ENCODE peak calls at places on chromosome 9, in eight cellular contexts. T is fibroblast of pulmonary artery, C is HFF-Myc, U is left lung, R is epithelial cell of esophagus, Z is GM12865, I is nephron progenitor cell, Y is CD14-positive monocyte. G is an unnamed sample.

GRCh38 chr9:16048129-16048528 is 495.3 kb downstream of the CCDC171 start:
- DNase-seq in C (no peak), R (no peak), Z (no peak), T (no peak), I (no peak), Y (no peak), U (no peak), G (no peak)

GRCh38 chr9:92807757-92808725 is 43.4 kb upstream of the BICD2 start:
- DNase-seq in R (no peak), U (no peak), T (no peak), Y (no peak), C (no peak), Z (no peak), I (peak), G (peak)

GRCh38 chr9:124960409-124960752 is 19.5 kb upstream of the GOLGA1 start:
- DNase-seq in R (peak), I (no peak), Y (no peak), T (peak), U (no peak), C (no peak), Z (no peak), G (no peak)

GRCh38 chr9:77933976-77934375 is 97.6 kb downstream of the GNAQ start:
- DNase-seq in C (no peak), R (no peak), T (no peak), Z (no peak), I (no peak), Y (no peak), U (no peak), G (no peak)

GRCh38 chr9:19641046-19641445 is 147.8 kb downstream of the SLC24A2 start:
- DNase-seq in C (no peak), Y (no peak), Z (peak), I (no peak), T (peak), R (no peak), U (no peak), G (no peak)

GRCh38 chr9:76691761-76692313 is 72.4 kb upstream of the PCA3 start:
- DNase-seq in Y (no peak), U (no peak), Z (no peak), I (peak), R (no peak), C (no peak), T (peak), G (peak)

GRCh38 chr9:113957778-113958430 is 81.8 kb downstream of the ZNF618 start:
- DNase-seq in U (no peak), I (no peak), Y (no peak), T (peak), C (peak), Z (no peak), R (peak), G (no peak)

GRCh38 chr9:123517512-123517911 is 161.5 kb downstream of the CRB2 start:
- DNase-seq in I (no peak), Y (no peak), Z (no peak), U (no peak), R (no peak), T (no peak), C (no peak), G (no peak)

GRCh38 chr9:114216081-114216480 is 60.7 kb downstream of the COL27A1 start:
- DNase-seq in U (no peak), R (no peak), I (no peak), Y (no peak), T (peak), Z (no peak), C (peak), G (no peak)

GRCh38 chr9:71819115-71819739 is 50.9 kb upstream of the CEMIP2 start:
- DNase-seq in R (peak), C (no peak), Z (peak), I (peak), T (peak), U (no peak), Y (no peak), G (peak)

GRCh38 chr9:77846957-77847574 is 184.5 kb downstream of the GNAQ start:
- DNase-seq in I (no peak), T (peak), Y (no peak), R (peak), C (no peak), Z (no peak), U (no peak), G (no peak)

GRCh38 chr9:111605041-111605559 is 5.7 kb upstream of the PTGR1 start:
- DNase-seq in U (no peak), R (no peak), I (no peak), Y (no peak), C (no peak), T (no peak), Z (no peak), G (no peak)

GRCh38 chr9:98810106-98810840 is 2.8 kb downstream of the GALNT12 start:
- DNase-seq in C (no peak), Z (no peak), Y (no peak), I (no peak), U (no peak), R (peak), T (no peak), G (no peak)

GRCh38 chr9:72052122-72052521 is 8.3 kb downstream of the C9orf57 start:
- DNase-seq in I (no peak), Y (no peak), R (no peak), Z (no peak), T (no peak), U (no peak), C (no peak), G (no peak)

GRCh38 chr9:444528-444927 is 229.9 kb downstream of the DOCK8 start:
- DNase-seq in U (no peak), T (no peak), R (peak), C (no peak), Z (no peak), I (no peak), Y (no peak), G (no peak)

GRCh38 chr9:20611751-20612287 is 10.5 kb downstream of the MLLT3 start:
- DNase-seq in Z (peak), T (peak), I (no peak), C (no peak), U (no peak), R (peak), Y (no peak), G (no peak)

GRCh38 chr9:693460-694390 is 147.8 kb upstream of the DMRT1 start:
- DNase-seq in C (no peak), I (no peak), T (peak), U (no peak), R (no peak), Z (no peak), Y (no peak), G (no peak)

GRCh38 chr9:93422987-93423386 is 28.5 kb upstream of the FAM120A start:
- DNase-seq in C (no peak), I (no peak), R (no peak), Z (no peak), U (no peak), T (no peak), Y (no peak), G (no peak)

GRCh38 chr9:133516961-133517350 is 7.8 kb downstream of the MYMK start:
- DNase-seq in I (no peak), Y (no peak), R (no peak), T (no peak), Z (no peak), C (no peak), U (no peak), G (no peak)

GRCh38 chr9:99049641-99050040 is 55.3 kb upstream of the TGFBR1 start:
- DNase-seq in Y (no peak), U (no peak), R (no peak), T (no peak), Z (no peak), I (no peak), C (no peak), G (no peak)

GRCh38 chr9:123927625-123928308 is 2.2 kb downstream of the DENND1A start:
- DNase-seq in I (no peak), R (peak), U (no peak), Y (no peak), C (no peak), T (peak), Z (peak), G (no peak)

GRCh38 chr9:106405871-106406435 is 457.0 kb upstream of the ZNF462 start:
- DNase-seq in Y (no peak), U (no peak), Z (no peak), R (peak), I (no peak), T (no peak), C (no peak), G (no peak)

GRCh38 chr9:104769655-104770054 is 5.7 kb downstream of the NIPSNAP3B start:
- DNase-seq in T (no peak), R (no peak), Y (no peak), U (no peak), C (no peak), Z (no peak), I (no peak), G (no peak)

GRCh38 chr9:104767507-104767906 is 3.6 kb downstream of the NIPSNAP3B start:
- DNase-seq in T (no peak), Y (no peak), R (no peak), I (no peak), U (no peak), C (no peak), Z (no peak), G (no peak)

GRCh38 chr9:104765138-104765537 is 1.2 kb downstream of the NIPSNAP3B start:
- DNase-seq in T (no peak), Y (no peak), C (no peak), I (no peak), U (no peak), Z (peak), R (no peak), G (no peak)

GRCh38 chr9:104766025-104766424 is 2.1 kb downstream of the NIPSNAP3B start:
- DNase-seq in R (no peak), Y (no peak), Z (no peak), U (no peak), T (no peak), C (no peak), I (no peak), G (no peak)
- TF ChIP-seq CTCF in R (no peak), Y (no peak), Z (no peak), U (no peak), T (no peak), C (no peak), I (no peak), G (no peak)

DNA sequence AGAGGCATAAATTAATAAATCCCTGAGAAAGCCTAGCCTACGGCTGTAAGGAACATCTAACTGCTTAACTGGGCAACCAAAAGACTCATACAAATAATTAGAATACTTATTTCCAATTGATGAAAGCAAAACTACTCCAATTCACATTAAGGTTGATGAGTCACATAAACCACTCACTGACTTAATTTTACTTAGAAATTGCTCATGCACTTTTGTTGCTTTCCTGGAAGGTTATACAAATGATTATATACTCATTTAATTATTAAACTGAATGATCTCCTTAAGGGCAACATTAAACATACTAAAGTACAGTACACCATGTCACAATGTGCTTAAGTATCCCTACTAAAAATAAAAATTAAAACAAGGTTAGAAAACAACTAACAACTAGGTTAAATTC is 101.8 kb downstream of the NFIB start:
- DNase-seq in U (no peak), R (peak), C (no peak), Z (no peak), Y (no peak), I (no peak), T (no peak), G (no peak)
- TF ChIP-seq CTCF in U (no peak), R (no peak), C (no peak), Z (no peak), Y (no peak), I (no peak), T (no peak), G (no peak)

GRCh38 chr9:129102791-129103594 is 7.6 kb downstream of the CRAT start:
- DNase-seq in I (peak), R (peak), C (no peak), U (no peak), T (peak), Y (no peak), Z (peak), G (peak)
- TF ChIP-seq CTCF in I (peak), R (peak), C (peak), U (no peak), T (peak), Y (peak), Z (peak), G (no peak)

DNA sequence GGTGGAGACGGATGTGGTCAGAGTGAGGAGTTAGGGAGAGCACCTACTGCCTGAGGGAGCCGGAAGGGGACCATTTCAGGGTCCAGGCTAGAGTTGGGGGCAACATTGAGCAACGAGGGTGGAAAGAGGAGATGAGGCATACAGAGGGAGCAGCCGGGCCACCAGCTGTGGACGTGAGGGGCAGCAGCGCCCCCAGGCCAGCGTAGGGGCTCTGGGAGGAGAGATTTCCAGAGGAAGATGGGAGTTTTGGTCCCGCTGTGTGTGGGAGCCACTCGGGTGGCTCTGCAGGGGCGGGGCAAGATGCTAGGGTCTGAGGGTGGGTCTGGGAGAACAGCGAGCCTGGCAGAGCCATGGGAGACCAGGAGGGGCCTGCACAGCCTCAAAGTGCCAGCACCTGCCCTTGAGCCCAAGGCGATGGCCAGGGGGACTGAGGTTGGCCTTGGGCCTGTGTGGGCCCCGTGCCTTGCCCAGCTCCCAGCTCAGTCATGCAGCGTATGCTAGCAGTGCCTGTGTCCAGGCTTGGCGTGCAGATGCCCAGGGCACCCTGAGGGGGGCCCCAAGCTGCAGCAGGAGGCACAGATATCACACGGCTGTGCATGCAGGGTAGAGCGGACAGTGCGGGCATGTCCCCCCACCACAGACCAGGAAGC is 80.5 kb upstream of the PPP1R26 start:
- DNase-seq in R (no peak), U (no peak), Z (no peak), T (no peak), Y (no peak), C (no peak), I (no peak), G (no peak)
- TF ChIP-seq CTCF in R (no peak), U (no peak), Z (no peak), T (no peak), Y (no peak), C (no peak), I (no peak), G (no peak)

GRCh38 chr9:127283917-127284316 is 19.3 kb downstream of the GARNL3 start:
- DNase-seq in R (peak), C (no peak), I (no peak), U (no peak), Z (peak), Y (no peak), T (peak), G (peak)
- TF ChIP-seq CTCF in R (peak), C (no peak), I (no peak), U (no peak), Z (peak), Y (no peak), T (peak), G (peak)

GRCh38 chr9:86944974-86945867 is 2.1 kb downstream of the GAS1 start:
- DNase-seq in C (no peak), R (no peak), Z (no peak), T (peak), U (no peak), Y (no peak), I (peak), G (no peak)

GRCh38 chr9:86947146-86948081 is at the start of gene GAS1:
- DNase-seq in C (peak), U (peak), Y (peak), Z (peak), I (peak), T (peak), R (peak), G (peak)

GRCh38 chr9:86945868-86946711 is 1.2 kb downstream of the GAS1 start:
- DNase-seq in U (peak), T (peak), Z (peak), R (peak), Y (no peak), I (peak), C (no peak), G (peak)

GRCh38 chr9:86948153-86948929 is 1.0 kb upstream of the GAS1 start:
- DNase-seq in C (no peak), Z (peak), I (peak), U (peak), R (peak), Y (peak), T (peak), G (peak)

GRCh38 chr9:86946712-86947145 is 577 bp downstream of the GAS1 start:
- DNase-seq in U (peak), T (peak), Y (peak), C (no peak), I (peak), R (no peak), Z (peak), G (peak)
- TF ChIP-seq CTCF in U (no peak), T (no peak), Y (no peak), C (no peak), I (no peak), R (no peak), Z (no peak), G (no peak)

DNA sequence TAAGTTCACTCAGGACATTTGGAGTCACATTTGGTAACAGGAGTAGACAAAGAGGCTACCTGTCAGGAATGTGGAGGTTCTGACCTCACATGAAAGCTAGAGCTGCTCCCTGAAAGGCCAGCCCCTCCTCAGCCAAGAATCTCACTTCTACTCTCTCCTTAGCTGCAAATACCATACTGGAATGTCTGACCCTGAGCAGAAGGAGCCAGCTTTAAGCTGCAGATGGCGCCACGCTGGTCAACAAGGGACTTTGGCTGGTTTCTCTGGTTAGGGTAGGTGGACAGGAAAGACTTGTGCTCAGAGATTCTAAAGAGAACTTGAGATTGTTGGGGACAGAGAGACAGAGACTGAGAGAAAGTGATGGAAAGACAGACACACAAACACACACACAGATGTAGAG is 21.9 kb downstream of the ASTN2 start:
- DNase-seq in I (no peak), C (no peak), U (no peak), T (no peak), R (no peak), Z (no peak), Y (no peak), G (no peak)
- TF ChIP-seq CTCF in I (no peak), C (no peak), U (no peak), T (no peak), R (no peak), Z (no peak), Y (no peak), G (no peak)

DNA sequence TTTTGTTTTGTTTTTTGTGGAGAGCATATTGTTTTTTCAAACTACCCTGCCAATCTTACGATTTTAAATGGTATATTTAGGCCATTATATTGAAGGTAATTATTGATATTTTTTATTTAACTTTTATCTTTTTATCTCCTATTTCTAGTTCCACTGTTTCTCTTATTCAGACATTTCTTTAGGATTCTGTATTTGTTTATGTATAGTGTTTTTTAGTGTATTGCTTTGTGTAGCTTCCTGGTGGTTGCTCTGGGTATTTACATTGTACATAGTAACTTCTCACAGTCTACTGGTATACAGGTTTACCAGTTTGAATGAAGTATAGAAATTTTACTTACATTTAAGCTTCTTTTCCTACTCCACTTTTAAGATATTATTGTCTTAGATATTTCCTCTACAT is 63.2 kb downstream of the ERCC6L2 start:
- DNase-seq in U (no peak), C (no peak), T (no peak), R (no peak), Z (no peak), I (no peak), Y (no peak), G (no peak)
- TF ChIP-seq CTCF in U (peak), C (no peak), T (no peak), R (no peak), Z (no peak), I (no peak), Y (no peak), G (no peak)

G was measured in activated CD8-positive, alpha-beta T cell treated with anti-CD3 and anti-CD28 coated beads for 36 hours.